ENCODE peak calls at places on chromosomes 13 and 19, in five cellular contexts. L, W, Y, Z and O are unnamed samples.

GRCh38 chr19:6071840-6072239 is 38.5 kb downstream of the RFX2 start:
- DNase-seq in L (no peak), W (no peak), Z (no peak), Y (peak; percentile 46), O (no peak)

GRCh38 chr19:7842661-7843294 is 12.8 kb downstream of the EVI5L start:
- DNase-seq in L (no peak), Z (no peak), Y (no peak), W (no peak), O (no peak)

GRCh38 chr19:41501854-41502253 is 58.9 kb downstream of the ERICH4 start:
- DNase-seq in L (peak; percentile 2), Z (no peak), Y (no peak), W (no peak), O (no peak)

GRCh38 chr19:55146648-55147218 is 2.3 kb downstream of the TNNT1 start:
- DNase-seq in Z (peak; percentile 95), W (no peak), L (peak; percentile 84), Y (peak; percentile 16), O (peak; percentile 96)

GRCh38 chr19:51439021-51439465 is 19.2 kb downstream of the SIGLEC8 start:
- DNase-seq in W (no peak), Z (peak; percentile 40), Y (peak; percentile 38), L (peak; percentile 46), O (peak; percentile 76)

GRCh38 chr13:84366484-84366883 is 484.2 kb upstream of the SLITRK1 start:
- DNase-seq in Z (no peak), Y (peak; percentile 1), L (no peak), W (peak; percentile 65), O (peak; percentile 0)

GRCh38 chr19:18613589-18614234 is 1.0 kb downstream of the TMEM59L start:
- DNase-seq in L (no peak), W (no peak), Z (no peak), Y (no peak), O (peak; percentile 40)

GRCh38 chr19:17420267-17420924 is 549 bp downstream of the MVB12A start:
- DNase-seq in W (no peak), L (peak; percentile 38), Z (peak; percentile 59), Y (peak; percentile 50), O (peak; percentile 68)

GRCh38 chr13:29704648-29705047 is 109.2 kb upstream of the SLC7A1 start:
- DNase-seq in Z (no peak), W (no peak), Y (peak; percentile 56), L (no peak), O (no peak)

GRCh38 chr19:5337886-5338595 is 2.6 kb downstream of the PTPRS start:
- DNase-seq in L (no peak), W (no peak), Z (no peak), Y (no peak), O (no peak)

GRCh38 chr13:29786698-29787097 is 63.7 kb downstream of the UBL3 start:
- DNase-seq in W (no peak), L (no peak), Z (no peak), Y (no peak), O (no peak)

GRCh38 chr13:98921786-98922185 is 56.1 kb downstream of the DOCK9 start:
- DNase-seq in Z (no peak), W (no peak), L (no peak), Y (no peak), O (no peak)

GRCh38 chr19:46791944-46792343 is 3.5 kb upstream of the SLC1A5 start:
- DNase-seq in L (no peak), Y (no peak), W (no peak), Z (no peak), O (no peak)

GRCh38 chr13:44806841-44807240 is 182.4 kb downstream of the NUFIP1 start:
- DNase-seq in W (no peak), L (no peak), Z (no peak), Y (no peak), O (no peak)

GRCh38 chr13:74325106-74325505 is 190.9 kb upstream of the KLF12 start:
- DNase-seq in Z (no peak), L (peak; percentile 90), W (peak; percentile 77), Y (peak; percentile 59), O (no peak)

GRCh38 chr13:35785563-35786327 is 309.3 kb upstream of the MAB21L1 start:
- DNase-seq in W (no peak), L (no peak), Y (no peak), Z (no peak), O (no peak)
- H2AFZ ChIP-seq in W (no peak overlapping the region), L (no peak overlapping the region), Y (no peak overlapping the region), Z (no peak overlapping the region), O (no peak overlapping the region)

DNA sequence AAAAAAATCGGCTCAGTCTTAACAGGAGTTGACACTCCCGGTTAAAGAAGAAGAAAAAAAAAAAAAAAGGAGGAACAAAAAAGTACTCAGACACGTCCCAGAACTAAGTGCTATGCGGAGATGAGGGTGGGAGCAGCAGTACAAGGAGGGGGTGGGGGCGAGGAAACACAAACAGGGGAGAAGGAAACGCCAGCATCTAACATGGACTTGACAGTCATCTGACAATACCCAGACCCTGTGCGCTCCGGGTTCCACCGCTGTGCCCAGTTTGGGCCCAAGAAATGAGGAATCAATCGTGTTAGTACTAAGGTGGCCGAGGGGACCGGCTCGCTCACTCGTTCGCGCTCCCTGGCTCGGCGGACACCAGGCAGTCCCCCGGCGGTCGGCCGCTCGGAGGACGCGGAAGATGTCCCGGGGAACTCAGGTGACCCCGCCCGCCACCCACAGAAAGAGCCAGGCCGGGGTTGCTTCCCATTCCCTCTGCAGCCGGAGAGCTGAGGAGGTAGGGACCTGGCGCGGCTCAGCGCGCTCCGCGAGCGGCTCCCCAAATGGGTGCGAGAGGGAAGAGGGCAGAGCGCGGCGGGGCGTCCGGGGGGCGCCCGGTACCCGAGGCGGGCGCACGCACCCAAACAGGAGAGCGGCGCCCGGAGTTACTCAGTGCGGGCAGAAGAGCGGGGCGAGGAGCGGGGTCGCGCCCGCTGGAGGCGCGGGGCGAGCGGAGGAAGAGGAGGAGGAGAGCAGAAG is 648 bp downstream of the TSHZ3 start:
- DNase-seq in L (no peak), Y (peak; percentile 65), Z (no peak), W (peak; percentile 37), O (peak; percentile 39)
- H2AFZ ChIP-seq in L (peak overlapping the region; percentile 57), Y (peak overlapping the region; percentile 51), Z (no peak overlapping the region), W (peak overlapping the region; percentile 52), O (peak overlapping the region; percentile 72)

GRCh38 chr19:19663292-19664120 is at the start of gene ATP13A1:
- DNase-seq in Y (peak; percentile 99), Z (peak; percentile 95), W (peak; percentile 97), L (peak; percentile 94), O (peak; percentile 95)
- H2AFZ ChIP-seq in Y (peak within 1 kb of the TSS; percentile 75), Z (no peak within 1 kb of the TSS), W (peak within 1 kb of the TSS; percentile 99), L (peak within 1 kb of the TSS; percentile 83), O (peak within 1 kb of the TSS; percentile 72)

GRCh38 chr13:26678796-26679195 is 81.8 kb downstream of the GPR12 start:
- DNase-seq in Z (peak; percentile 69), L (no peak), W (no peak), Y (no peak), O (peak; percentile 32)
- H2AFZ ChIP-seq in Z (no peak overlapping the region), L (no peak overlapping the region), W (no peak overlapping the region), Y (no peak overlapping the region), O (no peak overlapping the region)

GRCh38 chr19:48122421-48122820 is 11.8 kb upstream of the PLA2G4C start:
- DNase-seq in Z (peak; percentile 14), Y (no peak), W (no peak), L (no peak), O (no peak)

GRCh38 chr19:48127561-48127960 is 16.9 kb upstream of the PLA2G4C start:
- DNase-seq in Y (no peak), Z (no peak), L (no peak), W (no peak), O (no peak)

GRCh38 chr19:48121066-48121465 is 10.4 kb upstream of the PLA2G4C start:
- DNase-seq in L (no peak), W (no peak), Z (no peak), Y (no peak), O (no peak)

GRCh38 chr19:48121909-48122371 is 11.3 kb upstream of the PLA2G4C start:
- DNase-seq in Z (no peak), L (peak; percentile 65), Y (no peak), W (no peak), O (no peak)

DNA sequence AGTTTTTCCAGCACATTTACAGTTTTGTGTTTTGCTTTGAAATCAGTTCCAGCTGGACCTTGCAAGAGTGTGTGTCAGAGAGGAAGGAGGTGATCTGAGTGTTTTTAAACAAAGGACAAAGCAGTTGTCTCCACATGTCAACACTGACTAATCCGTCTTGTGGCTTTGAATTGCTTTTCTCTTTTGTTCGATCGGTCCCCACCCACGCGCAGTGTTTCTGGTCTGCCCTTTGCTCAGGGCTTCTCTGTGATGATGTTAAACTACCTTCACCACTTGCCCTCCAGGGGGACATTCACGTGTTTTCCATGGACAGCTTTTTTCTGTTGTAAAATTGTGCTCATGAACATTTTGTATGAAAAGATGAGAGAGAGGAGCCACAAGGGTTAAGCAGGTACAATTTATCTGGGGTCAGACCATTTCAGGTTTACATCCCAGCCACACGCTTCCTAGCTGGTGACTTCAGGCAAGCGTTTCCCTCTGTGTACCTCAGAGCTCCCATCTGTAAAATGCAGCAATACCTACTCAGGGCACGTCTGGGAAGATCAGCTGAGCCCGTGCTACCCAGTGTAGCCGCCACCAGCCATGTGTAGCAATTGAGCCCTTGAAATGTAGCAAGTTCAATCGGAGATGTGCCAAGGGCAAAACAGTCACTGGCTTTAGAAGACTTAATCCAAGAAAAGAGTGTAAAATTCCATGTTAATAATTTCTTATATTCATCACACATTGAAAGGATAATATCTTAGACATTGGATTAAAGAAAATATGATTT is 13.5 kb upstream of the PLA2G4C start:
- DNase-seq in Y (peak; percentile 81), W (peak; percentile 89), L (peak; percentile 84), Z (no peak), O (no peak)
- H2AFZ ChIP-seq in Y (no peak overlapping the region), W (no peak overlapping the region), L (no peak overlapping the region), Z (no peak overlapping the region), O (no peak overlapping the region)

GRCh38 chr13:60646600-60646999 is 249.6 kb downstream of the TDRD3 start:
- DNase-seq in Z (no peak), L (no peak), Y (no peak), W (no peak), O (peak; percentile 35)
- H2AFZ ChIP-seq in Z (no peak overlapping the region), L (no peak overlapping the region), Y (no peak overlapping the region), W (no peak overlapping the region), O (no peak overlapping the region)

GRCh38 chr13:79349011-79349410 is 57.0 kb downstream of the RBM26 start:
- DNase-seq in Z (no peak), L (no peak), W (peak; percentile 64), Y (peak; percentile 42), O (no peak)
- H2AFZ ChIP-seq in Z (no peak overlapping the region), L (no peak overlapping the region), W (no peak overlapping the region), Y (no peak overlapping the region), O (no peak overlapping the region)

GRCh38 chr19:13979686-13980085 is 26.4 kb downstream of the RFX1 start:
- DNase-seq in W (no peak), Y (no peak), L (no peak), Z (no peak), O (no peak)

GRCh38 chr19:13978306-13978705 is 26.0 kb downstream of the DCAF15 start:
- DNase-seq in Y (peak; percentile 46), Z (peak; percentile 99), L (no peak), W (no peak), O (peak; percentile 99)

GRCh38 chr19:13978721-13979191 is 26.4 kb downstream of the DCAF15 start:
- DNase-seq in Z (no peak), W (no peak), Y (peak; percentile 46), L (no peak), O (no peak)

GRCh38 chr19:13980340-13980739 is 25.8 kb downstream of the RFX1 start:
- DNase-seq in Y (no peak), Z (no peak), L (no peak), W (no peak), O (no peak)

GRCh38 chr19:13979224-13979623 is 26.9 kb downstream of the RFX1 start:
- DNase-seq in Y (no peak), Z (no peak), L (no peak), W (no peak), O (no peak)
- H2AFZ ChIP-seq in Y (peak overlapping the region; percentile 45), Z (no peak overlapping the region), L (no peak overlapping the region), W (no peak overlapping the region), O (no peak overlapping the region)

GRCh38 chr13:40536443-40537113 is 129.9 kb downstream of the FOXO1 start:
- DNase-seq in W (no peak), L (peak; percentile 12), Z (no peak), Y (no peak), O (no peak)
- H2AFZ ChIP-seq in W (no peak overlapping the region), L (no peak overlapping the region), Z (no peak overlapping the region), Y (no peak overlapping the region), O (no peak overlapping the region)